ENCODE peak calls at places on chromosomes 13 and 19, in six cellular contexts. K is PC-3; Q is kidney epithelial cell; V is IMR-90; S is PC-9; F is CD8-positive, alpha-beta T cell. B is an unnamed sample.

GRCh38 chr19:32497386-32497785 is 83.6 kb upstream of the PDCD5 start:
- DNase-seq in K (no peak), Q (no peak), V (no peak), S (no peak), F (no peak), B (no peak)

GRCh38 chr13:110571897-110572777 is 10.6 kb upstream of the RAB20 start:
- DNase-seq in K (no peak), Q (no peak), V (no peak), S (no peak), F (no peak), B (no peak)

GRCh38 chr13:32390048-32390447 is 37.9 kb downstream of the N4BP2L1 start:
- DNase-seq in K (no peak), Q (no peak), V (no peak), S (no peak), F (no peak), B (no peak)

GRCh38 chr13:29905845-29906244 is 55.4 kb upstream of the UBL3 start:
- DNase-seq in K (peak; percentile 81), Q (no peak), V (peak; percentile 56), S (peak; percentile 58), F (no peak), B (peak; percentile 56)

GRCh38 chr19:49243726-49244125 is 81.3 kb downstream of the SLC6A16 start:
- DNase-seq in K (no peak), Q (no peak), V (no peak), S (no peak), F (no peak), B (no peak)

GRCh38 chr19:35797663-35798062 is 15.0 kb downstream of the PRODH2 start:
- DNase-seq in K (no peak), Q (no peak), V (no peak), S (no peak), F (no peak), B (no peak)

GRCh38 chr13:98577823-98578285 is 947 bp upstream of the STK24 start:
- DNase-seq in K (no peak), Q (no peak), V (no peak), S (no peak), F (no peak), B (no peak)

GRCh38 chr19:29928831-29929230 is 13.2 kb upstream of the URI1 start:
- DNase-seq in K (no peak), Q (no peak), V (no peak), S (no peak), F (no peak), B (no peak)

GRCh38 chr19:55459950-55460657 is 1.3 kb downstream of the ISOC2 start:
- DNase-seq in K (no peak), Q (no peak), V (peak; percentile 31), S (no peak), F (no peak), B (no peak)

GRCh38 chr13:70905035-70905434 is 796.8 kb upstream of the KLHL1 start:
- DNase-seq in K (no peak), Q (no peak), V (no peak), S (no peak), F (no peak), B (no peak)

GRCh38 chr13:19622189-19622588 is 11.3 kb upstream of the MPHOSPH8 start:
- DNase-seq in K (no peak), Q (no peak), V (no peak), S (no peak), F (no peak), B (no peak)

GRCh38 chr13:32720026-32720425 is 133.8 kb downstream of the PDS5B start:
- DNase-seq in K (no peak), Q (no peak), V (peak; percentile 48), S (no peak), F (no peak), B (no peak)

GRCh38 chr19:13812544-13812943 is 17.3 kb downstream of the ZSWIM4 start:
- DNase-seq in K (no peak), Q (no peak), V (no peak), S (no peak), F (no peak), B (no peak)

DNA sequence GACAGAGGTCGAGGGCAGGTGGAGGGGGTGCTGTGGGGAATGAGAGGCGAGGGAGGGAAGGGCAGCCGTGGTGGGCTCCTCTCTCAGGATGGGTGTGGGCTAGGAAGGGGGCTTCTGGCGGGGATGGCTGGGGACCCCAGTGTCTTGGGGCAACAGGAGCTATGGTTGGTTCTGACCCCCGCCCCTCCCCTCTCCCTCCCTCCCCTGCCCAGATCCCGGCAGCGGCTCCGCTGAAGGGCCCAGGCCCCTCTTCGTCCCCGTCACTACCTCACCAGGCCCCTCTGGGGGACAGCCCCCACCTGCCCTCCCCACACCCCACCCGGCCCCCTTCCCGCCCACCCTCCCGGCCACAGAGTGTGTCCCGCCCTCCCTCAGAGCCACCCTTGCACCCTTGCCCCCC is 19.3 kb upstream of the EHD2 start:
- DNase-seq in K (no peak), Q (no peak), V (no peak), S (no peak), F (no peak), B (no peak)
- H3K36me3 ChIP-seq in K (no peaks in the 10 kb centered on the region), Q (peaks cover 1% of the 10 kb centered on the region), V (peaks cover 30% of the 10 kb centered on the region), S (no peaks in the 10 kb centered on the region), F (peaks cover 11% of the 10 kb centered on the region), B (peaks cover 4% of the 10 kb centered on the region)

DNA sequence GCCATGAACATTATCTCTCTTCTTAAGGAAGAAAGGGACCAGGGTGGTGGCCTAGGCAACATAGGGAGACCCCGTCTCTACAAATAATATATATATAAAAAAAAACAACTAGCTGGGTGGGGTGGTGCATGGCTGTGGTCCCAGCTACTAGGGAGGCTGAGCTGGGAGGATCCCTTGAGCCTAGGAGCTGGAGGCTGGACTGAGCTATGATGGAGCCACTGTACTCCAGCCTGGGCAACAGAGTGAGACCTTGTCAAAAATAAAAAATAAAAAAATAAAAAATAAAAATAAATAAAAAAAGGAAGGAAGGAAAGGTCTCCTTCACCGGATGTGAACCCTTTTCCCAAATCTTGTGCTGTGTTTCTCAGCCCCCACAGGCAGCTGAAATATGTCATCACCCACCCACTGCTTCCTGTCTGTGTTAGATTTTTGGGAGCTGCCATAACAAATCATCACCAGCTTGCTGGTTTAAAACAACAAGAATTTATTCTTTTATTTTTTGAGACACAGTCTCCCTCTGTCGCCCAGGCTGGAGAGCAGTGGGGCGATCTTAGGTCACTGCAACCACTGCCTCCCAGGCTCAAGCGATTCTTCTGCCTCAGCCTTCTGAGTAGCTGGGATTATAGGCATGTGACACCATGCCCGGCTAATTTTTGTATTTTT is 9.5 kb upstream of the TSPAN16 start:
- DNase-seq in K (no peak), Q (no peak), V (peak; percentile 58), S (no peak), F (no peak), B (no peak)
- TF ChIP-seq CTCF in K (no peak), Q (no peak), V (no peak), S (no peak), F (no peak), B (peak; percentile 29)

GRCh38 chr19:58212336-58213074 is 16.2 kb upstream of the ZNF544 start:
- DNase-seq in K (no peak), Q (no peak), V (no peak), S (no peak), F (no peak), B (no peak)
- H3K36me3 ChIP-seq in K (peaks cover 73% of the 10 kb centered on the region), Q (peaks cover 9% of the 10 kb centered on the region), V (peaks cover 58% of the 10 kb centered on the region), S (peaks cover 65% of the 10 kb centered on the region), F (peaks cover 50% of the 10 kb centered on the region), B (peaks cover 52% of the 10 kb centered on the region)

DNA sequence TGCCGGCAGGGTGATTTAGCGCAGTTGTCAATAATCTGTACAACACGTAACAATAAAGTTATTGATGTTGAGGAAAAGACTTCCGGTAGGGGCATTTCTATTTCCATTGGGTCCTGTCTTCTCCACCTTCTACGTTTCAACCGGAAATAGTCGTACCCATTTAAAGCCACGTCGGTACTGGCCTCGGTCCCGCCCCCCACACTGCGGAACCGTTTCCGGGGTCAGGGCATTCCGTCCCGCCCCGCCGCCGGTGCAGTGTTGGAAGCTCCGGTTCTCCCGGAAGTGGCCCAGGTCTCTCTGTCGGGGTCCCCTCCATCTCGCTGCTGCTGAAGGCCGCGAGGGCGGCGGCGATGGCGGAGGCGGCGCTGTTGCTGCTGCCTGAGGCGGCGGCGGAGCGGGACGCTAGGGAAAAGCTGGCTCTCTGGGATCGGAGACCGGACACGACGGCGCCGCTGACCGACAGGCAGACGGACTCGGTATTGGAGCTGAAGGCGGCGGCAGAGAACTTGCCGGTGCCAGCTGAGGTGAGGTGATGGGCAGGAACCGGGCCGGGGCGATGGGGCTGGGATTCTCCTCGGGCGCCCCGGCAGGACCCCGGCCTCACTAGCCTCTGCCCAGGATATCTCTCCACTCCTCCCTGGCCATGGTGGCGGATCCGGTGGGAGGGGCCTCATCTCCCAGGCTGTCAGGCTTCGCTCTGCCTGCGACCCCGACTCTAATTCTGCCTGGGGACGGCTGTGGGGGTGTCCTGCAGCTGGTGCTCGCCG is at the start of gene COG3:
- DNase-seq in K (peak; percentile 93), Q (peak; percentile 94), V (peak; percentile 97), S (peak; percentile 92), F (peak; percentile 95), B (peak; percentile 94)
- TF ChIP-seq CTCF in K (peak; percentile 11), Q (peak; percentile 15), V (peak; percentile 37), S (no peak), F (peak; percentile 6), B (no peak)

DNA sequence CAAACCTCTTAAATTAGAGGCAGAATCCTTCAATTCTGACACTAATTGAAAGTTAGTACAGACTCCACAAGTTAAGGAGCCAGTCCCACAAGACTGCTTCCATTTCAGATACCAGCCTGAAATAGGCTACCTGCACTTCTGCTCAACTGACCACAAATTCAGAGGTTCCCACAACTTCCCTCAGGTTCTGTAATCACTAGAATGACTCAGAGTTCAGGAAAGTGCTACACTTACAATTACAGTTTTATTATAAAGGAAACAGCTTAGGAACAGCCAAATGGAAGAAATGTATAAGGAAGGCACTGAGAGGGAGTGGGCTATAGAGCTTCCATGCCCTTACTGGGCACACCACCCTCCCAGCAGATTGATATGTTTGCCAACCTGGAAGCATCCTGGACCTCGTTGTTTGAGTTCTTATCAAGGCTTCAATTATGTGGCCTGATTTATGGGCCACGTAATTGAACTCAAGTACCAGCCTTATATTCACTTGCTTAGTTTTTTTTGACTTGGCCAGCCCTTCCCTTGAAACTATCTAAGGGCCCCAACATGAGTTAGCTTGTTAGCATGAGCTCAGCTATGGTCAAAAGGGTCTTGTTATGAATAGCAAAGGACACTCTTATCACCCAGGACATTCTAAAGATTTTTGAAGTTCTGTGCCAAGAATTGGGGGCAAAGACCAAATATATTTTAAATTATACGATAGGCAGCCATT is 25.9 kb downstream of the NBEA start:
- DNase-seq in K (peak; percentile 51), Q (peak; percentile 45), V (no peak), S (no peak), F (no peak), B (no peak)
- H3K36me3 ChIP-seq in K (no peaks in the 10 kb centered on the region), Q (no peaks in the 10 kb centered on the region), V (no peaks in the 10 kb centered on the region), S (no peaks in the 10 kb centered on the region), F (no peaks in the 10 kb centered on the region), B (no peaks in the 10 kb centered on the region)

GRCh38 chr13:114059946-114060860 is 72.2 kb downstream of the RASA3 start:
- DNase-seq in K (no peak), Q (no peak), V (no peak), S (no peak), F (no peak), B (no peak)
- TF ChIP-seq CTCF in K (no peak), Q (no peak), V (no peak), S (no peak), F (no peak), B (no peak)

GRCh38 chr13:100497394-100497793 is 91.2 kb downstream of the GGACT start:
- DNase-seq in K (no peak), Q (no peak), V (peak; percentile 73), S (no peak), F (no peak), B (no peak)
- H3K36me3 ChIP-seq in K (no peaks in the 10 kb centered on the region), Q (no peaks in the 10 kb centered on the region), V (no peaks in the 10 kb centered on the region), S (no peaks in the 10 kb centered on the region), F (no peaks in the 10 kb centered on the region), B (no peaks in the 10 kb centered on the region)

B was measured in lung.